ENCODE peak calls at places on chromosomes 7 and 10, in six cellular contexts. N, T, U, B, D and Z are unnamed samples.

GRCh38 chr10:103917326-103918052 is 495 bp downstream of the STN1 start:
- DNase-seq in N (no peak), T (no peak), U (peak), B (no peak), D (no peak), Z (peak)

GRCh38 chr10:123026266-123026665 is 17.5 kb downstream of the ACADSB start:
- DNase-seq in N (no peak), T (no peak), U (no peak), B (no peak), D (no peak), Z (no peak)

GRCh38 chr10:96758423-96758822 is 38.1 kb upstream of the PIK3AP1 start:
- DNase-seq in N (no peak), T (no peak), U (no peak), B (no peak), D (no peak), Z (no peak)

GRCh38 chr10:124166431-124167125 is 73.2 kb upstream of the CHST15 start:
- DNase-seq in N (no peak), T (no peak), U (no peak), B (no peak), D (no peak), Z (peak)

GRCh38 chr10:44316187-44316921 is 68.5 kb downstream of the CXCL12 start:
- DNase-seq in N (no peak), T (no peak), U (no peak), B (peak), D (no peak), Z (no peak)

GRCh38 chr7:158409120-158409519 is 178.5 kb downstream of the PTPRN2 start:
- DNase-seq in N (no peak), T (no peak), U (no peak), B (no peak), D (no peak), Z (no peak)

GRCh38 chr10:43208147-43209063 is 58.5 kb downstream of the RASGEF1A start:
- DNase-seq in N (no peak), T (no peak), U (peak), B (peak), D (no peak), Z (peak)

GRCh38 chr10:87786421-87786820 is 31.6 kb downstream of the ATAD1 start:
- DNase-seq in N (no peak), T (no peak), U (no peak), B (no peak), D (no peak), Z (no peak)

GRCh38 chr7:71604818-71605414 is 473.0 kb downstream of the GALNT17 start:
- DNase-seq in N (no peak), T (no peak), U (no peak), B (no peak), D (no peak), Z (no peak)

GRCh38 chr7:33854178-33854577 is 51.2 kb upstream of the BMPER start:
- DNase-seq in N (peak), T (no peak), U (no peak), B (no peak), D (peak), Z (no peak)

GRCh38 chr10:62584216-62584615 is 210.0 kb downstream of the ZNF365 start:
- DNase-seq in N (peak), T (no peak), U (no peak), B (no peak), D (peak), Z (no peak)

GRCh38 chr7:43586251-43586900 is 3.5 kb downstream of the STK17A start:
- DNase-seq in N (no peak), T (no peak), U (no peak), B (no peak), D (no peak), Z (no peak)

GRCh38 chr7:43584200-43584586 is 1.3 kb downstream of the STK17A start:
- DNase-seq in N (peak), T (peak), U (no peak), B (no peak), D (no peak), Z (no peak)

GRCh38 chr7:43585521-43585920 is 2.6 kb downstream of the STK17A start:
- DNase-seq in N (peak), T (no peak), U (no peak), B (no peak), D (no peak), Z (no peak)

GRCh38 chr7:43582503-43583423 is at the start of gene STK17A:
- DNase-seq in N (peak), T (peak), U (peak), B (peak), D (peak), Z (peak)

GRCh38 chr7:43583424-43584199 is 704 bp downstream of the STK17A start:
- DNase-seq in N (peak), T (peak), U (peak), B (peak), D (no peak), Z (peak)
- TF ChIP-seq CTCF in N (peak), T (no peak), U (peak), B (no peak), D (peak), Z (no peak)

GRCh38 chr7:122303971-122304603 is 463 bp downstream of the FEZF1 start:
- DNase-seq in N (no peak), T (no peak), U (no peak), B (peak), D (no peak), Z (no peak)
- H3K4me3 ChIP-seq in N (peak), T (peak), U (peak), B (no peak), D (peak), Z (peak)

DNA sequence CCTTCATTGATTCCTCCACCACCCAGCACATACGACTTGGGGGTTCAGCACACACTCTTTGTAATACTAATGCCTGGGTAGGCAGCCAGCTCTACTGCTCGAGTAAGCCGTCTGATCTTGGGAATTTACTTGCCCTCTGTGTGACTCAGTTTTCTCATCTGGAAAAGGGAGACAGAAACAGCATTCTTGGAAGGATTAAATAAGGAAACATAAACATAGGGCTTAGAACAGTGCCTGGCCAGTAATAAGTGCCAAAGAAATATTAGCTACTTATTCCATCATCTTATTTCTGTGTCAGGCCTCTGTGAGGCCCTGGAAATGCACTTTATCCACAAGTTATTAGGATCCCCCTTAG is 130.1 kb downstream of the TNS3 start:
- DNase-seq in N (no peak), T (no peak), U (no peak), B (no peak), D (no peak), Z (no peak)
- H3K27ac ChIP-seq in N (no peak), T (no peak), U (no peak), B (peak), D (peak), Z (peak)

DNA sequence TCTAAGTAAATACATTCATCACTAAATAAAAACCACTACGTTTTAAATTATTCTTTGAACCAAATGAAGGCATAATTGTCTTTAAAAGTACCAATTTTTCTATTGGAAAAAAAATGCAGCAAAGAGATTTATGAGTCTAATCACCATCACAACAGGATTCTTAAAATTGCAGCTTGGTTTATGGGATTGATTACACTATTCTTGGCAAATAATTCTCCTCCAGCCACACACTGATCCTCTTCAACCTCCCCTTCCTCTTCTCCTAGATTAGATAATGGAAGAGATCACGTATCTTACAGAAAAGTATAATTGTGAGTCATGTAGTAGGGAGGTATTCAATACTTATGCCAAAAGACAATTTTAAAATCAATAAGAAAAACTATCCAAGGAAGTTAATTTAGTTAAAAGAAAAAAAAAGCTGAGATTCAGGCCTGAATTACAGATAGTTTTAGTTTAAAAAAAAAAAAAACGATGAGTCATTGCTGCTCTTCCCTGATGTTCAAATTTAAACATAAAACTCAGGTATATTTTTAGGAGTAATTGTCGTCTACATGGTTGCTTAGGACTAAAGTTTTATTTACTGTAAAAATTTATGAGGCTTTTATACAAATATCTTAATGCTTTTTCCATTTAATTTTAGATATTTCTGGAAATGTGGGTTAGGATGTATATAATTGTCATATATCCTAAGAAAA is 133.7 kb upstream of the CDK1 start:
- DNase-seq in N (no peak), T (no peak), U (no peak), B (no peak), D (no peak), Z (no peak)
- TF ChIP-seq CTCF in N (no peak), T (no peak), U (no peak), B (no peak), D (no peak), Z (no peak)

GRCh38 chr7:1428941-1429444 is 30.3 kb downstream of the MICALL2 start:
- DNase-seq in N (peak), T (peak), U (no peak), B (peak), D (no peak), Z (no peak)

GRCh38 chr7:1424041-1424440 is 35.2 kb downstream of the MICALL2 start:
- DNase-seq in N (no peak), T (no peak), U (no peak), B (peak), D (no peak), Z (no peak)

GRCh38 chr7:1425292-1426136 is 33.8 kb downstream of the MICALL2 start:
- DNase-seq in N (peak), T (no peak), U (peak), B (peak), D (no peak), Z (no peak)

GRCh38 chr7:1427064-1427657 is 32.1 kb downstream of the MICALL2 start:
- DNase-seq in N (no peak), T (no peak), U (no peak), B (no peak), D (no peak), Z (no peak)

DNA sequence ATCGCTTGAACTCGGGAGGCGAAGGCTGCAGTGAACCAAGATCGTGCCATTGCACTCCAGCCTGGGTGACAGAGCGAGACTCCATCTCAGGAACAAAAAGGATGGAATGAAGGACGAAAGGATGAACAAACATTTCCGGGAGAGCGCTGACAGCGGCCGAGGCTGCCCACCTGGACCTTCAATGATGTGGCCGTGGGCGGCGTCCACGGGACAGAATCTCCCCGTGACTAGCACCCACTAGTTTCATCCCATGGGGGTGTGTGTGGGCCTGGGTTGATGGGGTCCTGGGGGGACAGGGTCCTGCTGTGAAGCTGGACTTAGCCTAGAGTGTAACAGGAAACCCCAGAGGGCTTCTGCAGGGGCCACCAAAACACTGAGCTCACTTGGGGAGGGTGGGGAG is 32.8 kb downstream of the MICALL2 start:
- DNase-seq in N (no peak), T (no peak), U (no peak), B (peak), D (no peak), Z (no peak)
- H3K4me3 ChIP-seq in N (no peak), T (no peak), U (no peak), B (no peak), D (no peak), Z (no peak)

GRCh38 chr10:7819126-7819470 is 793 bp downstream of the TAF3 start:
- DNase-seq in N (peak), T (peak), U (peak), B (no peak), D (no peak), Z (no peak)

GRCh38 chr10:7817984-7818294 is 366 bp upstream of the TAF3 start:
- DNase-seq in N (no peak), T (no peak), U (no peak), B (no peak), D (no peak), Z (no peak)

GRCh38 chr10:7817576-7817975 is 729 bp upstream of the TAF3 start:
- DNase-seq in N (no peak), T (no peak), U (no peak), B (no peak), D (no peak), Z (no peak)

GRCh38 chr10:7813481-7813880 is 4.8 kb upstream of the TAF3 start:
- DNase-seq in N (no peak), T (no peak), U (peak), B (no peak), D (no peak), Z (no peak)

GRCh38 chr10:7818295-7819125 is at the start of gene TAF3:
- DNase-seq in N (peak), T (peak), U (peak), B (peak), D (peak), Z (peak)
- H3K27ac ChIP-seq in N (peak), T (peak), U (peak), B (peak), D (peak), Z (peak)